ENCODE peak calls at places on chromosomes 11 and 22, in five cellular contexts. J is astrocyte, H is stomach, C is lung, Q is uterus. Y is an unnamed sample. For H3K4me1, the result is how much of the 10 kb centered on the place peaks cover.

GRCh38 chr11:69974528-69974927 is 103.6 kb upstream of the ANO1 start:
- DNase-seq in Q (no peak), J (no peak), C (no peak), H (no peak), Y (no peak)

GRCh38 chr22:27554106-27554814 is 247.3 kb downstream of the MN1 start:
- DNase-seq in H (peak), J (peak), C (peak), Q (no peak), Y (no peak)

GRCh38 chr11:28793282-28793738 is 685.1 kb downstream of the METTL15 start:
- DNase-seq in J (no peak), Q (no peak), C (no peak), H (no peak), Y (no peak)

GRCh38 chr11:44916316-44916715 is 34.4 kb downstream of the TP53I11 start:
- DNase-seq in J (no peak), Q (no peak), C (no peak), H (no peak), Y (no peak)

GRCh38 chr11:1803246-1803645 is 31.5 kb upstream of the SYT8 start:
- DNase-seq in C (no peak), J (no peak), H (no peak), Q (no peak), Y (no peak)

GRCh38 chr11:128776434-128777284 is 82.8 kb downstream of the FLI1 start:
- DNase-seq in C (no peak), Q (no peak), H (peak), J (no peak), Y (no peak)

GRCh38 chr11:90250970-90251369 is 28.1 kb upstream of the CHORDC1 start:
- DNase-seq in J (no peak), H (no peak), Q (no peak), C (no peak), Y (no peak)

GRCh38 chr11:128929991-128930390 is 12.7 kb downstream of the TP53AIP1 start:
- DNase-seq in C (no peak), Q (no peak), J (peak), H (no peak), Y (no peak)

GRCh38 chr11:20258496-20258895 is 98.2 kb upstream of the DBX1 start:
- DNase-seq in J (no peak), C (no peak), Q (no peak), H (no peak), Y (no peak)

GRCh38 chr11:35663408-35663702 is 780 bp downstream of the TRIM44 start:
- DNase-seq in Q (no peak), C (no peak), J (no peak), H (no peak), Y (no peak)

GRCh38 chr22:41888638-41889200 is 26.2 kb downstream of the SHISA8 start:
- DNase-seq in J (peak), H (no peak), Q (no peak), C (no peak), Y (no peak)

GRCh38 chr11:17273668-17274321 is 2.7 kb upstream of the NUCB2 start:
- DNase-seq in J (no peak), Q (no peak), H (no peak), C (no peak), Y (no peak)

GRCh38 chr22:44587004-44587793 is 89.2 kb upstream of the RTL6 start:
- DNase-seq in Q (no peak), J (peak), H (no peak), C (no peak), Y (peak)

GRCh38 chr11:118618115-118618990 is 10.9 kb downstream of the PHLDB1 start:
- DNase-seq in C (no peak), Q (peak), H (peak), J (peak), Y (peak)

GRCh38 chr11:90243534-90243933 is 20.7 kb upstream of the CHORDC1 start:
- DNase-seq in J (no peak), C (no peak), H (no peak), Q (no peak), Y (no peak)

GRCh38 chr11:109309153-109309552 is 112.8 kb upstream of the C11orf87 start:
- DNase-seq in H (no peak), J (peak), C (no peak), Q (no peak), Y (no peak)

GRCh38 chr22:28884754-28885375 is 1.5 kb downstream of the ZNRF3 start:
- DNase-seq in C (no peak), H (no peak), J (no peak), Q (no peak), Y (no peak)

GRCh38 chr22:28883917-28884753 is 763 bp downstream of the ZNRF3 start:
- DNase-seq in J (no peak), Q (peak), C (no peak), H (peak), Y (peak)

GRCh38 chr22:28883657-28883916 is 215 bp downstream of the ZNRF3 start:
- DNase-seq in H (no peak), C (no peak), J (no peak), Q (no peak), Y (no peak)

GRCh38 chr22:28887725-28888459 is 4.5 kb downstream of the ZNRF3 start:
- DNase-seq in H (no peak), J (no peak), Q (no peak), C (no peak), Y (no peak)

DNA sequence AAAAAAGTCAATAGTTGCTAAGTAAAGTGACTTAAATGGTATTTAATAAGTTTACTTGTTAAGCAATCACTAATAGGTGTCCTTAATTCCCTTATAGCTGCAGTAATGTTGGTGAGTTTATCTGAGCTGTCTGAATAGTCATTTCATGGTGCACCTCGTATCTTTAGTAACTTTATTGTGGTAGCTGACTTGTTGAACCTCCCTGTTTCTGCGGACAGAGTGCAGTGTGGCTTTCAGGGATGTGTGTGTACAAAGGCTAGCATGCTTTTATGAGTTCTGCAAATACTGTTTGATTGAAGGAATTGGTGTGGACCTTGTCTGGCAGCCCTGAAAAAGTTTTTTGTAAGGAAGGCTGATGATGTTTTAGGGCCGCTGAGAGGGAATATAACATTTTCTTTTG is 2.6 kb downstream of the ZNRF3 start:
- DNase-seq in H (peak), C (no peak), J (no peak), Q (no peak), Y (no peak)
- H3K4me1 ChIP-seq in H (half or more), C (under half), J (under half), Q (under half), Y (under half)

GRCh38 chr11:65790902-65791650 is 4.2 kb downstream of the OVOL1 start:
- DNase-seq in C (no peak), Q (no peak), H (no peak), J (no peak), Y (peak)

GRCh38 chr11:65790104-65790901 is 3.4 kb downstream of the OVOL1 start:
- DNase-seq in H (no peak), C (no peak), J (no peak), Q (no peak), Y (no peak)

GRCh38 chr11:65792456-65792855 is 5.6 kb downstream of the OVOL1 start:
- DNase-seq in J (no peak), C (no peak), Q (no peak), H (no peak), Y (no peak)

GRCh38 chr11:65793144-65793581 is 6.3 kb downstream of the OVOL1 start:
- DNase-seq in C (peak), J (no peak), H (peak), Q (no peak), Y (no peak)

GRCh38 chr11:65791719-65792213 is 4.9 kb downstream of the OVOL1 start:
- DNase-seq in Q (no peak), H (peak), C (no peak), J (peak), Y (no peak)
- H3K27ac ChIP-seq in Q (no peak), H (no peak), C (no peak), J (no peak), Y (no peak)

GRCh38 chr11:14133381-14133780 is 170.9 kb downstream of the SPON1 start:
- DNase-seq in H (no peak), J (no peak), C (no peak), Q (no peak), Y (no peak)
- TF ChIP-seq CTCF in H (no peak), J (no peak), C (no peak), Q (no peak), Y (no peak)

DNA sequence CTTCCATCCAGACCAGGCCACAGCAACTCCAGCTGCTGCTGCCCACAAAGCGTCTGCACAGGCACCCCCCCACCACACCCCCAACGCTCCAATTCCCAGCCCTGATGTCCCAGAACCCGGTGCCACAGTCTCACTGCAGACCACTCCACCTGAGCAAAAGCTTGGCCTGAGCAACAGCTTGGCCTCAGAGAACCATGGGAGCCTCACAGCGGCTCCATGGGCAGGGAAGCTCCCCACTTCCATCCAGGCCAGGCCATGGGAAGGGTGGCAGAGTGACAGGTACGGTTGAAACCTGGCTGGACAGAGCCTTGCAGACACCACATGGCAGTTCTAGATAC is 13.2 kb downstream of the PLXNB2 start:
- DNase-seq in C (no peak), H (no peak), J (no peak), Q (no peak), Y (no peak)
- H3K4me1 ChIP-seq in C (under half), H (half or more), J (under half), Q (half or more), Y (under half)

GRCh38 chr22:24942301-24942700 is 4.2 kb downstream of the LHFPL7 start:
- DNase-seq in H (peak), C (no peak), J (no peak), Q (no peak), Y (no peak)
- H3K27ac ChIP-seq in H (peak), C (no peak), J (no peak), Q (no peak), Y (no peak)

DNA sequence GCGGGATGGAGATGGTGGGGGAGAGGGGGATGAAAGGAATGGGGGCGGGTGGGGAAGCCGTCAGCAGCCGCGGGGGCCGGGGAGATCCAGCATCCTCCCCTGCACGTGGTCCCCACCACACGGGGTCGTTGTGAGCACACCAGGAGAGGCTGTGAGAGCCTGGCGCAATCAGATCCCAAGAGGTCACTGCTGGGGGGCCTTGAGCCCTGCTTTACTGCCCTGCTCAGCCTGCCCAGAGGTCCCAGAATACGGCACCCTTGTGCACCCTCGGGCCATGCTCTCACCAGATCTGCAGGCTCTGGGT is 7.4 kb downstream of the CABP7 start:
- DNase-seq in H (peak), Q (peak), J (no peak), C (no peak), Y (peak)
- TF ChIP-seq CTCF in H (no peak), Q (no peak), J (no peak), C (no peak), Y (peak)

GRCh38 chr11:59144096-59144495 is 1.4 kb downstream of the FAM111A start:
- DNase-seq in C (no peak), Q (no peak), J (no peak), H (no peak), Y (no peak)

GRCh38 chr11:59144579-59145345 is 2.1 kb downstream of the FAM111A start:
- DNase-seq in C (peak), Q (peak), H (peak), J (peak), Y (peak)

GRCh38 chr11:59141673-59142460 is 789 bp upstream of the FAM111A start:
- DNase-seq in H (no peak), C (no peak), J (peak), Q (no peak), Y (no peak)

GRCh38 chr11:59141191-59141590 is 1.5 kb upstream of the FAM111A start:
- DNase-seq in Q (no peak), J (no peak), H (no peak), C (no peak), Y (no peak)

DNA sequence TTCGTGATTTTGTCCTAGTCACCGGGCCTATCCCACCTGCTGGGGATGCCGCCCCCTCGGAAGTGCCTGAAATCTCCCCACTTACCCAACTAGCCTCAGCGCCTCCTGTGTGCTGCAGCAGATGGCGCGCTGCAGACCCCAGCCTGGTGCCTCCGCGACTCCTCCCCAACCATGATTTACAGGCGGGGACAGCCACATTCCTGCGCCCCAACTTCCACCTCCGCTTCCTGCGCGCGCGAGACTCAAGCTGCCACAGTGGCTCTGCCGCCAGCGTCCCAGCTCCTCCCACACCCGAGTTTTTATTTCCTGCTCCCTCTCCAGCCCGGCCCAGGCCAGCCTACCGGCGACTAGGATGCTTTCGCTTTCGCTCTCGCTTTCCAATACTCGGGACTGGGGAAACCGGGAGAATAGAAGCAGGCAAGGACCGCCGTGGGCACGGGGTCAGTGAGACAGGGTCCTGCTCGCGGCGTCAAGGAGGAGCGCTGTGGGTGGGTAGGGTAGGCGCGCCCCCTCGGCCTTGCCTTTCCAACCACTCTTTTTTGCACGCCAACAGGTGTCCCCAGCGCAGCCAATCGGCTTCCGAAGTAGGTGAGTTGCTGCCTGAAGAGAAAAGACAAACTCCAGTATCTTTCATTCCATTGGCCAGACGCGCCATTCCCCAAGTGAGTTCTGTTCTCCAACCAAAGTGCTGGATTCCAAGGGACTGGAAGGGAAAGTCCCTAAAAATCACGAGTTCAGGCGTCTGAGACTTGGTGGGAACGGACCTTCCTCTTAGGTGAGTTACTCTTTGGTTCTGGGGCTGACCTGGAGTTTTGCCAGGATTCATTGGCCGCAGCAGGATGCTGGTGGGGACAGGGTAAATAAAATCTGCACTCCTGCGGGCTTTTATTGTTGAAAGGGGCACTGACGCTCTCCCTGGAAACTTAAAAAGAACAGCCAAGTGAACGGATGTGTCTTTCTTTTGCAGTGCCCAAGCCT is at the start of gene FAM111A:
- DNase-seq in C (peak), Q (peak), J (peak), H (peak), Y (peak)
- H3K4me1 ChIP-seq in C (under half), Q (under half), J (under half), H (under half), Y (under half)